ENCODE peak calls at places on chromosomes 12 and 14, in five cellular contexts. W, U, Y, G and N are unnamed samples.

GRCh38 chr12:108063192-108063591 is 65.9 kb upstream of the WSCD2 start:
- DNase-seq in W (no peak), U (no peak), Y (no peak), G (no peak), N (no peak)

GRCh38 chr12:42552822-42553221 is 36.7 kb downstream of the PRICKLE1 start:
- DNase-seq in W (no peak), U (no peak), Y (no peak), G (no peak), N (no peak)

GRCh38 chr12:124874988-124875802 is 11.5 kb upstream of the SCARB1 start:
- DNase-seq in W (no peak), U (no peak), Y (no peak), G (no peak), N (no peak)

GRCh38 chr14:38278035-38278434 is 22.1 kb upstream of the CLEC14A start:
- DNase-seq in W (no peak), U (no peak), Y (no peak), G (no peak), N (no peak)

GRCh38 chr14:93086441-93087055 is 29.2 kb downstream of the ITPK1 start:
- DNase-seq in W (no peak), U (no peak), Y (no peak), G (no peak), N (no peak)

GRCh38 chr14:60565211-60565610 is 56.3 kb downstream of the SIX6 start:
- DNase-seq in W (no peak), U (peak), Y (peak), G (no peak), N (no peak)

GRCh38 chr12:21615441-21615840 is 10.8 kb upstream of the GYS2 start:
- DNase-seq in W (no peak), U (peak), Y (no peak), G (no peak), N (no peak)

GRCh38 chr12:98182791-98183190 is 332.6 kb upstream of the TMPO start:
- DNase-seq in W (no peak), U (no peak), Y (no peak), G (no peak), N (no peak)

GRCh38 chr14:99508896-99509629 is 27.9 kb downstream of the CCNK start:
- DNase-seq in W (no peak), U (no peak), Y (no peak), G (no peak), N (no peak)

GRCh38 chr12:25272937-25273526 is 22.3 kb upstream of the KRAS start:
- DNase-seq in W (no peak), U (no peak), Y (no peak), G (no peak), N (no peak)

GRCh38 chr14:35197015-35197414 is 74.7 kb downstream of the PRORP start:
- DNase-seq in W (no peak), U (peak), Y (no peak), G (no peak), N (no peak)

GRCh38 chr14:33512201-33512600 is 438.7 kb downstream of the EGLN3 start:
- DNase-seq in W (no peak), U (peak), Y (no peak), G (no peak), N (no peak)

GRCh38 chr14:20332386-20332945 is 613 bp downstream of the CCNB1IP1 start:
- DNase-seq in W (no peak), U (peak), Y (no peak), G (no peak), N (no peak)

GRCh38 chr14:34722723-34723545 is 8.5 kb upstream of the CFL2 start:
- DNase-seq in W (no peak), U (peak), Y (no peak), G (no peak), N (no peak)

GRCh38 chr12:130449291-130449690 is 111.6 kb downstream of the PIWIL1 start:
- DNase-seq in W (no peak), U (no peak), Y (no peak), G (no peak), N (no peak)
- TF ChIP-seq CTCF in W (no peak), U (no peak), Y (no peak), G (no peak), N (no peak)

GRCh38 chr14:28780843-28781503 is 14.4 kb downstream of the FOXG1 start:
- DNase-seq in W (no peak), U (peak), Y (no peak), G (no peak), N (no peak)

GRCh38 chr14:28783593-28784143 is 17.1 kb downstream of the FOXG1 start:
- DNase-seq in W (no peak), U (no peak), Y (no peak), G (no peak), N (no peak)

GRCh38 chr14:28779416-28779941 is 12.9 kb downstream of the FOXG1 start:
- DNase-seq in W (no peak), U (no peak), Y (no peak), G (no peak), N (no peak)

GRCh38 chr14:28784262-28785021 is 17.9 kb downstream of the FOXG1 start:
- DNase-seq in W (no peak), U (no peak), Y (no peak), G (no peak), N (no peak)

DNA sequence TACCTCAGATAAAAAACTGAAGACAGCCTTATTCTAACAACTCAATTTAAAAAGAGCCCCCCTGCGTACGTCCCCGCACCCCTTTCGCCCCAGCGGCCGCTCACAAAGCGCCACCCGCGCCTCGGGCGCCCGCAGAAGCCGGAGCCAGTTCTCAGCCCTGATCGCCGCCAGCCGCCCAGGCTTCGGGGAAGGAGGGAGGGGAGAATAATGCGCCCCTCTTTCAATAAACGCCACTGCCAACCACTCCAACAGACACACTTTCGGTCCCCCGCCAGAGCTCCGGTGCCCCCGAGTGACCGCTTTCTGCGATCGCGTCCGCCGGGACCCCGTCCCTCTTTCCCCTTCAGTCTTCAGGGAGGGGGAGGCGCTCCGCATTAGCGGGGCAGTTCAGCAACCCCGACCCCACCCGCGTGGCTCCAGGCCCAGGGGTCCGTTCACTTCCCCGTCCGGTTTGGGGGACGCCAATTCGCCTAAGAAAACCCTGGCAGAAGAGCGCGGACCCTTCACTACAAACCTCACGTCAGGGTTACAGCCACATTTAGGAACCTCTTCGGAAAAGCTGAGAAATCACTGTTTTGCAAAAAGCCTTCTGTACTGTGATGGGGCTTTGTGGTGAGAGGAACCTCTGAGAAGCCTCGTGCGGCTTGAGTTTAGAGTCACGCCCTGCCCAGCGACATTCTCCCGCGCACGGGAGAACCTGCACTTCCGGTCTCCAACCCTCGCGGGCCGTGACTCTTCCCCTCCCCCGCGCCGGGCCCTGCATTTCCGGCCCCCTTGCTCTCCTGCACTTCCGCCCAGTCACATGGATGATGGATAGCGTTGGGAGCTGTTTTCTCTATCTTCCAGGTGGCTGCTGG is 18.7 kb downstream of the FOXG1 start:
- DNase-seq in W (no peak), U (peak), Y (no peak), G (peak), N (no peak)
- H3K4me3 ChIP-seq in W (no peak), U (peak), Y (peak), G (peak), N (peak)

DNA sequence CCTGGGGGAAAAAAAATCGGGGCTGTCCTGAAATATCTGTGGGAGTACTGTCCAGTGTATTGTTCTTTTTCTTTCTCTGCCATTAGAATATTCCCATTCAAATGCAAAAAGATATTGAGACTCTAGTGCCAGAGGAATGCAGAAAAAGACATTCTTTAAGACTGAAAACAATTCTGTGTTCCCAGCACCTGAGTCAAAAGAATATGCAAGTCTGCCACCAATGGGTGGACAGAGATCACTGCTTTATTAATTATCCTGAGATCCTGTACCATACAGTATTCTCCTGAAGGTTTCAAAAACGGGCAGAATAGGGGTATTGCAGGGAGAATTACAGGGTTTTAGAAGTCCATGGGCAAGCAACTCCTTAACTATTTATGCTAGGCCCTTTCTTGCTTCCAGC is 361.8 kb downstream of the C12orf50 start:
- DNase-seq in W (no peak), U (peak), Y (no peak), G (no peak), N (no peak)
- TF ChIP-seq CTCF in W (no peak), U (peak), Y (peak), G (peak), N (peak)

DNA sequence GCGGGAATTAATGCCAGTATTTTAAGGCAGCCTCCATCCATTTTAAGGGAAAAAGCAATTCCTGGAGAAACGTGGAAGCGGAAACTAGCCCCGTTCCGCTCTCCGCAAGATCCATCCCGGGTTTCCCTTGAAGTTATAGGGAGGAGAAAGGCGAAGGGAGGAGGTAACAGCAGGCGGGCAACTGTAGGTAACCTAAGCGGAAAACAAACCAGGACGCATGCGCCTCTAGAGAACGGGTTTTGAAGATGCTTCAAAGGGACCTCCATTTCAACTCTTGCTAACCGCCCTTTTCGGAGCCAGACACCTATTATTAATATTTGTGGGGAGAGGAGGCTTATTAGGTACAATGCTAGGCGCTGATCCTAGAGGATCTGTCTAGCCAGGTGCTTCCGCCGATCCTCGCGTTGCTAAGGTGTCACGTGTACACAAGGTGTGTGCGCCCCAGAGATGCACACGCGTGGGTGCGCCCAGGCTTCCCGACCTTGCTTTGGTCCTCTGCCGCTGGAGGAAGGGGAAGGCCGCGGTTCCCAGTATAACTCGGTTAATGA is 6.2 kb downstream of the TBX5 start:
- DNase-seq in W (no peak), U (no peak), Y (peak), G (no peak), N (no peak)
- H3K4me3 ChIP-seq in W (no peak), U (peak), Y (peak), G (no peak), N (no peak)

GRCh38 chr14:43795600-43796228 is 711.4 kb downstream of the FSCB start:
- DNase-seq in W (no peak), U (no peak), Y (no peak), G (no peak), N (no peak)
- TF ChIP-seq CTCF in W (no peak), U (peak), Y (peak), G (peak), N (no peak)

DNA sequence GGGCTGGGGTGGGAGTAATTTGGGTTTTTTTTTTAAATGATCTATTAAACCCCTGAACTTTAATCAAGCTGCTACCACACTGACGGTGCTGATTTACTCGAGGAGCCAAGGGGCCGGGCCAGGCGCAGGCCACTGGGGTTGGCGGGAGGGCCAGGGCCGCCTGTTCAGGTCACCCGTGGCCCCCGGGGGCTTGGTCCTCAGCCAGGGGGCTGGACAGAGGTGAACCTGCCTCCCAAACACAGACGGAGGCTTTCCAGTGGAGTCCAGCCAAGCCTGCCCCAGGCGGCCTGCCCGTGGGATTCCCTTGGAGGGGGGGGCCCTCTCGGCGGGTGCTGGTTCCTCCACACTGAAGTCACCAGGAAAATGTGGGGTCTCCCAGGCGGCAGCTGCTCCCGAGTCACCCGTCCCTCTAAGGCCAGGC is 167.0 kb upstream of the GSC start:
- DNase-seq in W (no peak), U (no peak), Y (no peak), G (no peak), N (no peak)
- H3K4me3 ChIP-seq in W (no peak), U (no peak), Y (no peak), G (peak), N (peak)

GRCh38 chr12:47817272-47818006 is 2.3 kb downstream of the HDAC7 start:
- DNase-seq in W (no peak), U (no peak), Y (no peak), G (no peak), N (no peak)
- TF ChIP-seq CTCF in W (no peak), U (peak), Y (peak), G (no peak), N (no peak)